ENCODE peak calls at places on chromosomes 7 and 10, in four cellular contexts. I is psoas muscle, Z is iris pigment epithelial cell, T is T-helper 1 cell. Y is an unnamed sample.

GRCh38 chr7:12728192-12728538 is 40.7 kb downstream of the ARL4A start:
- DNase-seq in I (no peak), Z (peak; percentile 68), T (no peak), Y (no peak)

GRCh38 chr10:56785292-56785691 is 424.2 kb upstream of the ZWINT start:
- DNase-seq in I (no peak), Z (no peak), T (no peak), Y (no peak)

GRCh38 chr7:100887186-100887954 is 2.1 kb downstream of the UFSP1 start:
- DNase-seq in I (no peak), Z (no peak), T (peak; percentile 53), Y (no peak)

GRCh38 chr7:44985033-44985695 is 6.3 kb upstream of the MYO1G start:
- DNase-seq in I (no peak), Z (no peak), T (no peak), Y (no peak)

GRCh38 chr7:5408777-5409176 is 14.9 kb downstream of the TNRC18 start:
- DNase-seq in I (no peak), Z (peak; percentile 88), T (no peak), Y (no peak)

GRCh38 chr7:30852360-30852709 is 59.3 kb upstream of the AQP1 start:
- DNase-seq in I (no peak), Z (no peak), T (no peak), Y (no peak)

GRCh38 chr7:113730309-113730955 is 188.4 kb downstream of the PPP1R3A start:
- DNase-seq in I (no peak), Z (peak; percentile 78), T (no peak), Y (no peak)

GRCh38 chr7:107304063-107304462 is 135.3 kb downstream of the HBP1 start:
- DNase-seq in I (no peak), Z (no peak), T (no peak), Y (no peak)

GRCh38 chr10:103612462-103613365 is 119.2 kb downstream of the NEURL1 start:
- DNase-seq in I (no peak), Z (peak; percentile 90), T (no peak), Y (no peak)

GRCh38 chr7:157904211-157904865 is 567.5 kb downstream of the DNAJB6 start:
- DNase-seq in I (no peak), Z (no peak), T (no peak), Y (no peak)

GRCh38 chr7:122343986-122344620 is 39.6 kb upstream of the FEZF1 start:
- DNase-seq in I (no peak), Z (no peak), T (no peak), Y (no peak)

GRCh38 chr10:71068811-71069411 is 143.5 kb upstream of the UNC5B start:
- DNase-seq in I (peak; percentile 73), Z (peak; percentile 7), T (no peak), Y (no peak)

GRCh38 chr7:27153526-27153925 is 1.1 kb upstream of the HOXA3 start:
- DNase-seq in I (no peak), Z (no peak), T (no peak), Y (no peak)

GRCh38 chr7:45089314-45089891 is 634 bp upstream of the NACAD start:
- DNase-seq in I (peak; percentile 70), Z (peak; percentile 42), T (peak; percentile 39), Y (peak; percentile 79)

GRCh38 chr10:13961096-13961495 is 369.6 kb downstream of the FRMD4A start:
- DNase-seq in I (no peak), Z (peak; percentile 93), T (no peak), Y (no peak)

GRCh38 chr10:30028452-30029045 is 30.8 kb downstream of the JCAD start:
- DNase-seq in I (no peak), Z (peak; percentile 17), T (no peak), Y (no peak)

GRCh38 chr10:5603091-5603847 is 63.1 kb downstream of the ASB13 start:
- DNase-seq in I (peak; percentile 32), Z (no peak), T (no peak), Y (no peak)

GRCh38 chr7:12315049-12315448 is 88.6 kb downstream of the VWDE start:
- DNase-seq in I (no peak), Z (peak; percentile 42), T (no peak), Y (no peak)

GRCh38 chr10:86349474-86349873 is 17.1 kb downstream of the GRID1 start:
- DNase-seq in I (peak; percentile 4), Z (no peak), T (no peak), Y (no peak)

GRCh38 chr7:98165827-98166667 is 45.2 kb upstream of the BHLHA15 start:
- DNase-seq in I (peak; percentile 76), Z (peak; percentile 29), T (peak; percentile 22), Y (no peak)

GRCh38 chr7:157703131-157703530 is 366.3 kb downstream of the DNAJB6 start:
- DNase-seq in I (no peak), Z (no peak), T (no peak), Y (peak; percentile 45)

GRCh38 chr10:112744525-112744924 is 205.5 kb upstream of the TCF7L2 start:
- DNase-seq in I (no peak), Z (no peak), T (no peak), Y (no peak)

GRCh38 chr7:98249106-98249505 is 2.9 kb downstream of the TECPR1 start:
- DNase-seq in I (no peak), Z (no peak), T (no peak), Y (no peak)

GRCh38 chr10:11429439-11430052 is 181.9 kb downstream of the USP6NL start:
- DNase-seq in I (no peak), Z (peak; percentile 18), T (no peak), Y (no peak)

GRCh38 chr10:47340613-47341170 is 7.5 kb upstream of the RBP3 start:
- DNase-seq in I (peak; percentile 70), Z (peak; percentile 59), T (peak; percentile 43), Y (peak; percentile 77)

GRCh38 chr10:65358565-65358964 is 1567.3 kb upstream of the LRRTM3 start:
- DNase-seq in I (no peak), Z (peak; percentile 28), T (no peak), Y (no peak)

GRCh38 chr7:1580422-1581030 is 10.7 kb upstream of the PSMG3 start:
- DNase-seq in I (no peak), Z (no peak), T (no peak), Y (no peak)

GRCh38 chr10:79898597-79899325 is 50.1 kb downstream of the SFTPD start:
- DNase-seq in I (no peak), Z (peak; percentile 10), T (no peak), Y (no peak)

GRCh38 chr10:15824498-15824897 is 35.8 kb downstream of the MINDY3 start:
- DNase-seq in I (no peak), Z (peak; percentile 34), T (no peak), Y (no peak)

GRCh38 chr10:48444861-48445841 is 138.7 kb downstream of the MAPK8 start:
- DNase-seq in I (no peak), Z (no peak), T (no peak), Y (peak; percentile 54)

GRCh38 chr7:18552943-18553584 is 57.5 kb downstream of the HDAC9 start:
- DNase-seq in I (no peak), Z (no peak), T (no peak), Y (no peak)

GRCh38 chr10:132107211-132107946 is 41.6 kb downstream of the JAKMIP3 start:
- DNase-seq in I (peak; percentile 42), Z (no peak), T (no peak), Y (peak; percentile 42)

GRCh38 chr7:142418316-142418715 is 160.5 kb upstream of the PRSS58 start:
- DNase-seq in I (no peak), Z (no peak), T (no peak), Y (no peak)

GRCh38 chr10:64450312-64450711 is 929.1 kb downstream of the REEP3 start:
- DNase-seq in I (no peak), Z (no peak), T (no peak), Y (no peak)

GRCh38 chr7:66296001-66296521 is 90.9 kb downstream of the TPST1 start:
- DNase-seq in I (no peak), Z (peak; percentile 79), T (no peak), Y (no peak)

GRCh38 chr10:32104181-32104580 is 48.0 kb upstream of the KIF5B start:
- DNase-seq in I (no peak), Z (no peak), T (no peak), Y (no peak)

GRCh38 chr7:157650131-157650631 is 313.4 kb downstream of the DNAJB6 start:
- DNase-seq in I (no peak), Z (no peak), T (no peak), Y (no peak)

GRCh38 chr10:71528371-71529202 is 131.9 kb downstream of the CDH23 start:
- DNase-seq in I (peak; percentile 35), Z (peak; percentile 5), T (no peak), Y (no peak)

GRCh38 chr7:23373151-23374004 is 74.2 kb downstream of the MALSU1 start:
- DNase-seq in I (no peak), Z (no peak), T (no peak), Y (no peak)

Y was measured in sciatic nerve.